ENCODE peak calls at places on chromosomes 1 and 21, in four cellular contexts. Z, B, E and M are unnamed samples.

GRCh38 chr21:27190601-27191000 is 223.7 kb upstream of the ADAMTS5 start:
- DNase-seq in Z (no peak), B (no peak), E (peak), M (peak)

GRCh38 chr1:226201029-226201593 is 14.6 kb upstream of the ACBD3 start:
- DNase-seq in Z (no peak), E (no peak), B (no peak), M (no peak)

GRCh38 chr1:100861379-100861778 is 33.3 kb downstream of the EXTL2 start:
- DNase-seq in Z (no peak), E (peak), B (no peak), M (no peak)

GRCh38 chr1:109667452-109668122 is at the start of gene GSTM2:
- DNase-seq in E (peak), Z (peak), B (no peak), M (peak)

GRCh38 chr1:237411621-237412020 is 369.6 kb downstream of the RYR2 start:
- DNase-seq in Z (no peak), E (no peak), B (no peak), M (no peak)

GRCh38 chr1:224510880-224511645 is 76.5 kb upstream of the WDR26 start:
- DNase-seq in Z (no peak), B (no peak), E (peak), M (peak)

GRCh38 chr1:240306673-240307072 is 215.0 kb downstream of the FMN2 start:
- DNase-seq in B (no peak), Z (no peak), E (peak), M (peak)

GRCh38 chr1:81800741-81801031 is at the start of gene ADGRL2:
- DNase-seq in Z (peak), B (no peak), E (no peak), M (no peak)

GRCh38 chr1:37808369-37809319 is 636 bp upstream of the YRDC start:
- DNase-seq in E (peak), B (no peak), Z (peak), M (peak)

GRCh38 chr1:115648717-115649691 is 7.2 kb downstream of the VANGL1 start:
- DNase-seq in Z (peak), B (no peak), E (no peak), M (no peak)

GRCh38 chr1:213661346-213661745 is 326.4 kb upstream of the PROX1 start:
- DNase-seq in B (no peak), E (no peak), Z (no peak), M (no peak)

GRCh38 chr1:225460737-225461532 is 33.1 kb upstream of the LBR start:
- DNase-seq in Z (no peak), B (no peak), E (peak), M (no peak)

GRCh38 chr1:93681549-93682412 is at the start of gene BCAR3:
- DNase-seq in B (no peak), E (peak), Z (peak), M (peak)

GRCh38 chr1:205591522-205592351 is 40.1 kb downstream of the ELK4 start:
- DNase-seq in Z (peak), B (peak), E (peak), M (peak)

GRCh38 chr1:168709407-168709891 is 19.6 kb downstream of the DPT start:
- DNase-seq in E (peak), Z (peak), B (no peak), M (peak)

GRCh38 chr1:68791800-68792199 is 294.9 kb upstream of the DEPDC1 start:
- DNase-seq in E (no peak), Z (no peak), B (no peak), M (no peak)
- TF ChIP-seq CTCF in E (no peak), Z (no peak), B (no peak), M (no peak)

DNA sequence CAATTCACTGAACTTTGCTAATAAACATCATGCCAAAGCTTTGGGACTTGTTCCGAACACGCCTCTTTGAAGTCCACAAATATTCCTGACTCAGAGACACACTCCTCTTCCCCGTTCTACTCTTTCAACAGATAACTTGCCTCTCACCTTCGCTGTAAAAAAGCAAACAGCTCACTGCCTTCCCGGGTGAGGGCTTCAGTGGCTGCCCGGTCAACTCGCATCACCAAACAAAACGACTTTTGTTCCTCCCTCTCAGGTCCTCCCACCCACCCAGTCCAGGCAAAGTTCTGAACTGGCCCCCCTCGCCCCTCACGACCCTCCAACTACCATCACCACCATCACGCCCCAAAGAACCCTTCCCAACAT is 532 bp upstream of the CCN1 start:
- DNase-seq in E (peak), Z (peak), B (no peak), M (peak)
- H3K4me3 ChIP-seq in E (peak), Z (peak), B (peak), M (peak)

GRCh38 chr1:163170975-163171676 is 31.6 kb downstream of the RGS5 start:
- DNase-seq in B (no peak), Z (no peak), E (peak), M (peak)
- H3K4me2 ChIP-seq in B (no peak), Z (no peak), E (peak), M (peak)

DNA sequence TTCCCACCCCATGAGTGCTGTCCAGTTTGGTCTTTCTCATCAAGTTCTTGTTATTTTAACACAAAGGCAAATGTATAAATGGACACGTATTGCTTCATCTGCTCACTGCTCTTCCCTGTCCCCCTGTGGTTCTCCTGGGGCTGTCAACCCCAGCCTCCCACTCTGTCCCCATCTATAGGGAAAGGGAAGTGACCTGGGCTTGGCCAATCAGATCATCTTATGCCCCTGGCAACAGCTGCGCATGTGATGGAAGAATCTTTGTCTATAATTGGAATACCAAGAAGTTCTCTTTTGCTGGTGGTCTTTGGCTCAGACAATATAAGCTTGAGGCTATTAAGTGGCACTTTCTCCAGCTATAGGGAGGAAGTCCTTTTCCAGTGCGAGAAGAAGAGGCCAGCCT is 4.7 kb upstream of the CCSAP start:
- DNase-seq in B (no peak), E (no peak), Z (no peak), M (no peak)
- TF ChIP-seq CTCF in B (no peak), E (no peak), Z (no peak), M (no peak)

GRCh38 chr1:192939440-192939839 is 119.7 kb downstream of the UCHL5 start:
- DNase-seq in Z (peak), E (no peak), B (no peak), M (no peak)
- H3K4me3 ChIP-seq in Z (no peak), E (no peak), B (no peak), M (no peak)

GRCh38 chr1:203153989-203154821 is 21.4 kb downstream of the MYBPH start:
- DNase-seq in E (peak), Z (no peak), B (peak), M (peak)
- H3K4me2 ChIP-seq in E (no peak), Z (no peak), B (no peak), M (peak)

DNA sequence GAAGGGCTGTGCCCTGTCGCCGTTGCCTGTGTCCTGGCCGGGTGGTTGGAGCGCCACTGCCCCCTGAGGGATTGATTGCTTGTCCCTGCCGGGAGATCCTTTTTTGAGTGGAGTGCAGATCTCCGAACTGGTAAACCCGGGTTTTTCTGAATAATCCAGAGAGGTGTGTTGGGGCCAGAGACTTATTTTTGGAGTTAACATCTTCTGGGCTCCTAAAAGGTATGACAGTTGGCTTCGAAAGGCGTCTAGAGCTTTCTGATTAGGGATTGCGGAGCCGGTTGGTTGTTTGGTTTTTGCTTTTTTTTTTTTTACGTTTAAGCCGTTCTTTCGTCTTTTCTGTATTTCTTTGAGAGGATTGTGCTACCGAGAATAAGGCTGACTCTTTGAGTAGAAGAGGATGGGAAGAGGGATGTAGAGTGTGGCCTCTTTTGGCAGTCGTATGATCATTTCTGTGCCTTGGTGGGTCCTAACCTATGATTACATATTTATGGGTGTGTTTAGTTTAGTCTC is 756 bp downstream of the RLF start:
- DNase-seq in B (no peak), Z (no peak), E (no peak), M (no peak)
- TF ChIP-seq CTCF in B (no peak), Z (no peak), E (no peak), M (no peak)

GRCh38 chr21:42515708-42516502 is 2.3 kb downstream of the SLC37A1 start:
- DNase-seq in B (no peak), E (no peak), Z (peak), M (no peak)
- H3K4me3 ChIP-seq in B (no peak), E (no peak), Z (no peak), M (no peak)

GRCh38 chr1:147847831-147848230 is 54.8 kb upstream of the GJA8 start:
- DNase-seq in Z (no peak), B (no peak), E (no peak), M (no peak)

GRCh38 chr1:147837845-147838363 is 64.7 kb upstream of the GJA8 start:
- DNase-seq in B (no peak), E (no peak), Z (no peak), M (no peak)

GRCh38 chr1:147840909-147841308 is 61.7 kb upstream of the GJA8 start:
- DNase-seq in B (no peak), Z (peak), E (no peak), M (no peak)

GRCh38 chr1:147842578-147842977 is 60.0 kb upstream of the GJA8 start:
- DNase-seq in Z (no peak), B (no peak), E (no peak), M (no peak)

DNA sequence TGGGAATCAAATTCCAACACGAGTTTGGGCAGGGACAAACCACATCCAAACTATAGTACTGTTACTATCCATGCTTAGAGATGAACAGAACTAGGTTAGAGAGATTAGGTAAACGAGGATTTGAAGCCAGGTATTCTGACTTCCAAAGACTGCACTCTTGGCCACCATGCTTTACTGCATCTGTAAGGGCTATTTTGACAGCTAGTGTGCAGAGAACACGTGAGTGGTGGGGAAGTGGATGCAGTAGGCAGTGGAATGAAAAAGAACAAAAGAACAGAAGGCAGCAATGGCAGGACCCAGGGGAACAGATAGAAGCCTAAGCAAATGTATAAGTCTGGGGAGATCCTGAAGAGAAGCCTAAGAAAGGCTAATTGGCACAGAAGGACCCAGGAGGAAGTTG is 59.1 kb upstream of the GJA8 start:
- DNase-seq in Z (no peak), B (no peak), E (no peak), M (no peak)
- H3K4me2 ChIP-seq in Z (no peak), B (no peak), E (no peak), M (no peak)